ENCODE peak calls at places on chromosomes 13 and 19, in seven cellular contexts. L is suprapubic skin, M is H1, K is endothelial cell of umbilical vein, H is transverse colon, W is breast epithelium, S is prostate gland. N is an unnamed sample.
A peak's percentile ranks its signal among the peaks of the same experiment; 100 is the strongest.

GRCh38 chr19:18765224-18765623 is 25.9 kb downstream of the COMP start:
- DNase-seq in L (no peak), H (peak; percentile 33), M (no peak), W (no peak), S (no peak), K (no peak), N (no peak)

GRCh38 chr13:75405976-75406703 is 75.8 kb downstream of the TBC1D4 start:
- DNase-seq in L (no peak), M (no peak), H (no peak), W (no peak), S (no peak), K (no peak), N (no peak)

GRCh38 chr19:36041831-36042230 is 9.2 kb upstream of the CLIP3 start:
- DNase-seq in W (no peak), M (no peak), K (peak; percentile 10), L (no peak), H (no peak), S (no peak), N (no peak)

GRCh38 chr19:44662686-44663085 is 8.6 kb upstream of the CEACAM19 start:
- DNase-seq in K (no peak), M (no peak), S (no peak), H (no peak), L (no peak), W (no peak), N (no peak)

GRCh38 chr19:17985037-17985818 is 18.3 kb downstream of the KCNN1 start:
- DNase-seq in H (no peak), M (no peak), W (no peak), K (no peak), L (no peak), S (no peak), N (no peak)

GRCh38 chr19:46753420-46754155 is 7.3 kb upstream of the STRN4 start:
- DNase-seq in K (peak; percentile 41), M (no peak), S (peak; percentile 62), H (peak; percentile 78), L (no peak), W (no peak), N (peak; percentile 88)

GRCh38 chr13:91719033-91719432 is 320.6 kb downstream of the GPC5 start:
- DNase-seq in L (no peak), W (no peak), H (no peak), M (no peak), S (no peak), K (peak; percentile 7), N (no peak)

GRCh38 chr13:22964245-22964966 is 216.4 kb upstream of the SGCG start:
- DNase-seq in M (no peak), K (no peak), S (no peak), W (no peak), L (no peak), H (no peak), N (no peak)

GRCh38 chr19:15323496-15324235 is 8.7 kb downstream of the BRD4 start:
- DNase-seq in M (no peak), K (no peak), L (no peak), H (peak; percentile 59), S (peak; percentile 36), W (peak; percentile 64), N (peak; percentile 78)

GRCh38 chr19:2491130-2491801 is 15.3 kb downstream of the GADD45B start:
- DNase-seq in H (peak; percentile 96), L (no peak), K (peak; percentile 41), M (no peak), S (peak; percentile 70), W (peak; percentile 64), N (peak; percentile 88)

GRCh38 chr19:17848598-17849292 is 963 bp upstream of the JAK3 start:
- DNase-seq in L (no peak), H (no peak), S (no peak), K (no peak), M (no peak), W (peak; percentile 52), N (no peak)

GRCh38 chr13:89602655-89603054 is 1744.8 kb upstream of the MIR17HG start:
- DNase-seq in S (no peak), W (no peak), H (no peak), K (no peak), M (no peak), L (no peak), N (no peak)

DNA sequence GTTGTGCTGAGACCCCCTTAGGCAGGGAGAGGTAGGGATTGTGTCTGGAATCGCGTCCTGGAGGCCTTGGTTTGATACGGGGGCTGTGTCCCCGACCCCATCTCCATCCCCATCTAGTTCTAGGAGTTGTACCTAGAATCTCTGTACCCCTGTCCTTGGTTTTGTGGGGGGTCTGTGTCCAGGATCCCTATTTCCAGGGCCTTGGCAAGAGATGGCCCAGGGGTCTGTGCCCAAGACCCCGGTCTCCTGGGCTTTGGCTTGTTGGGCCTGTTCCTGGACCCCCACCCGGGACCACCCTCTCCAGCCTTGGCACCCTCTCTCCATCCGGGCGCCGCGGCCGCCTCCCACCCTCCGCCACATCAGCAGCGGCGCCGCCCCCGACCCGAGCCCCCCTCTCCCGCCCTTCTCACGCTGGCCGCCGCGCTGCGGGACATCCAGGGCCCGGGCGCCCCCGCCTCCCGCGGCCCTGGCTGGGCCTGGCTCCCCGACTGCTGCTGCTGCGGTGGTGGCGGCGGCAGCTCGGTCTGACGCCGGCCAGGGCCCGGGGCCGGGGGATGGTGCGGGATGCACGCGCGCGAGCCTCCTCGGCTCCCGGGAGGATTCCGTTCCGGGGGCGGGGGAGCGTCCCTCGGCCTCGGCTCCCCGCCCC is at the start of gene NUMBL:
- DNase-seq in M (no peak), S (no peak), W (no peak), L (no peak), H (no peak), K (no peak), N (no peak)
- TF ChIP-seq POLR2A in M (no peak), S (peak; percentile 63), W (no peak), L (no peak), H (no peak), K (peak; percentile 24), N (no peak)

GRCh38 chr19:50384685-50385535 is 763 bp downstream of the POLD1 start:
- DNase-seq in S (no peak), K (no peak), L (no peak), W (no peak), H (no peak), M (no peak), N (no peak)
- TF ChIP-seq POLR2AphosphoS5 in S (no peak), K (no peak), L (no peak), W (no peak), H (no peak), M (no peak), N (no peak)

DNA sequence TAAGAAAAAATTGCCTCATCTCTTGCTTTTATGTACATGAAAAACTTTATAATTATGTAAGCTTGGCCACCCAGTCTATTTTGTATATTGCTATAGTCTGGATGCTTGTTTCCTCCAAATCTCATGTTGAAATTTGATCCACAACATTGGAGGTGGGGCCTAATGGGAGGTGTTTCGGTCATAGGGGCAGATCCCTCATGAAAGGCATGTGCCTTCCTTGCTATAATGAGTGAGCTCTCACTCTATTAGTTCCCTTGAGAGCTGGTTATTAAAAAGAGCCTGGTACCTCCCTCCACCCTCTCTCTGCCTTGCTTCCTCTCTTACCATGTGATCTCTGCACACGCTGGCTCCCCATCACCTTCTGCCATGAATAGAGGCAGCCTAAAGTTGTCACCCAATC is 1005.1 kb downstream of the PCDH9 start:
- DNase-seq in H (no peak), K (no peak), L (no peak), M (no peak), W (no peak), S (no peak), N (no peak)
- H3K4me3 ChIP-seq in H (no peak overlapping the region), K (no peak overlapping the region), L (no peak overlapping the region), M (no peak overlapping the region), W (no peak overlapping the region), S (no peak overlapping the region), N (no peak overlapping the region)

GRCh38 chr13:101219609-101220265 is 196.6 kb downstream of the NALCN start:
- DNase-seq in L (no peak), H (no peak), M (no peak), W (no peak), K (no peak), S (no peak), N (no peak)

GRCh38 chr13:101217086-101217485 is 199.2 kb downstream of the NALCN start:
- DNase-seq in S (no peak), K (no peak), W (no peak), M (no peak), L (no peak), H (no peak), N (no peak)

DNA sequence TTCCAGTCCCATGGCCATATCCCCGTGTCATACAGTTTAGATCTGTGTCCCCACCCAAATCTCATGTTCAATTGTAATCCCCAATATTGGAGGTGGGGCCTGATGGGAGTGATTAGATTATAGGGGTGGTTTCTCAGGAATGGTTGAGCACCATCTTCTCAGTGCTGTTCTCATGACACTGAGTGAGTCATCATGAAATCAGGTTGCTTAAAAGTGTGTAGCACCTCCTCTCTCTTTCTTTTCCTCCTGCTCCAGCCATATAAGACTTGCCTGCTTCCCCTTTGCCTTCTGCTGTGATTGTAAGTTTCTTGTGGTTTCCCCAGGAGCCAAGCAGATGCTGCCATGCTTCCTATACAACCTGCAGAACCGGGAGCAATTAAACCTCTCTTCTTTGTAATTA is 197.8 kb downstream of the NALCN start:
- DNase-seq in M (no peak), K (no peak), H (no peak), S (no peak), L (no peak), W (no peak), N (no peak)
- TF ChIP-seq POLR2A in M (no peak), K (no peak), H (no peak), S (no peak), L (no peak), W (no peak), N (no peak)

DNA sequence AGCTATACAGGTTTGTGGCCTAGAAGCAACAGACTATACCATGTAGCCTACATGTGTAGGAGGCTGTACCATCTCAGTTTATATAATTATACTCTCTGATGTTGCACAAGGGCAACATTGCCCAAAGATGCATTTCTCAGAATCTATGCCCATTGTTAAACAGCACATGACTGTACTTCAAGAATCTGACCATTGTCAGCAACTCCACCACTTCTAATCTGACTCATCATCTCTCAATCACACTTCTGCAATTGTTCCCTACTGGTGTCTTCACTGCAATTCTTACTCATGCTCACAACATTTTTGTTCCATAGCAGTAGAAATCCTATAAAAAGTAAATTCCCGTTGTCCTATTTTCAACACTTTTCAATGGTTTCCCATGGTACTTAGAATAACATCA is 63.9 kb upstream of the ATXN8OS start:
- DNase-seq in H (no peak), L (no peak), S (no peak), K (no peak), M (no peak), W (no peak), N (no peak)
- TF ChIP-seq POLR2AphosphoS5 in H (no peak), L (no peak), S (no peak), K (no peak), M (no peak), W (no peak), N (no peak)

DNA sequence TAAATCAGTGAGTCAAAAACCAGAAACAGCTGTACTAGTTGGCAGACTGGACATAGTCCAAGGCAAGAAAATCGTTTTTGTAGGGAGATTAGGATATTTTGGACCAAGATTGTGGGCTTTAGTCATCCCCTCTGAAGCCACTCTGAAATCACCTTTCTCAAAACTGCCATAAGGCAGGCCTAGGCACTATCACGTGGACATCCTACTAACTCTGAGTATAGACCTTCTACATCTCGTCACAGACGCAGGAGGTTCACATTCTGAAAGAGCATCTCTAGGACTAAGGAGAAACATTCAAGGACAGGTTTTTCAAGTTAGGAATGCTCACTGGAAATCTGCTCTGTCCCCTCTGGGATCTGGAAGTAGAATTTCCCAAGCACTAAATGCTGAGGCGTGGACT is 2.4 kb upstream of the RUBCNL start:
- DNase-seq in K (no peak), H (no peak), L (no peak), W (no peak), S (no peak), M (no peak), N (no peak)
- H3K4me3 ChIP-seq in K (no peak overlapping the region), H (no peak overlapping the region), L (no peak overlapping the region), W (peak overlapping the region; percentile 22), S (no peak overlapping the region), M (no peak overlapping the region), N (no peak overlapping the region)